ENCODE peak calls at places on chromosomes 2 and 18, in four cellular contexts. One of them, this sample, is unnamed.

GRCh38 chr2:136136921-136137320 is 19.0 kb upstream of the CXCR4 start:
- DNase-seq in IMR-90: no peak
- DNase-seq in H9: no peak
- DNase-seq in H1: no peak
- DNase-seq in this sample: peak; percentile 27

GRCh38 chr2:20672191-20672951 is 5.4 kb downstream of the GDF7 start:
- DNase-seq in IMR-90: no peak
- DNase-seq in H1: no peak
- DNase-seq in H9: peak; percentile 82
- DNase-seq in this sample: peak; percentile 75

GRCh38 chr2:99626158-99626557 is 136.3 kb upstream of the REV1 start:
- DNase-seq in H1: no peak
- DNase-seq in H9: no peak
- DNase-seq in IMR-90: no peak
- DNase-seq in this sample: no peak

GRCh38 chr2:168030862-168031624 is 216.4 kb downstream of the STK39 start:
- DNase-seq in IMR-90: peak; percentile 95
- DNase-seq in H9: no peak
- DNase-seq in H1: no peak
- DNase-seq in this sample: no peak

GRCh38 chr2:110852541-110853263 is 120.3 kb downstream of the ACOXL start:
- DNase-seq in IMR-90: no peak
- DNase-seq in H1: no peak
- DNase-seq in H9: peak; percentile 13
- DNase-seq in this sample: no peak

GRCh38 chr2:98869272-98869641 is 66.8 kb downstream of the CRACDL start:
- DNase-seq in H1: no peak
- DNase-seq in IMR-90: no peak
- DNase-seq in H9: peak; percentile 48
- DNase-seq in this sample: peak; percentile 74

GRCh38 chr2:98464772-98465310 is 20.2 kb downstream of the INPP4A start:
- DNase-seq in H9: no peak
- DNase-seq in IMR-90: no peak
- DNase-seq in H1: no peak
- DNase-seq in this sample: peak; percentile 91

GRCh38 chr2:192500550-192501200 is 305.9 kb upstream of the TMEFF2 start:
- DNase-seq in H1: no peak
- DNase-seq in IMR-90: peak; percentile 50
- DNase-seq in H9: no peak
- DNase-seq in this sample: peak; percentile 6

GRCh38 chr2:226378733-226379132 is 420.9 kb downstream of the IRS1 start:
- DNase-seq in H9: no peak
- DNase-seq in IMR-90: peak; percentile 59
- DNase-seq in H1: no peak
- DNase-seq in this sample: no peak

GRCh38 chr2:63058149-63058741 is 7.6 kb downstream of the OTX1 start:
- DNase-seq in H9: peak; percentile 65
- DNase-seq in IMR-90: peak; percentile 12
- DNase-seq in H1: no peak
- DNase-seq in this sample: peak; percentile 68

GRCh38 chr2:216044883-216045499 is 31.6 kb upstream of the MREG start:
- DNase-seq in H1: no peak
- DNase-seq in H9: no peak
- DNase-seq in IMR-90: peak; percentile 15
- DNase-seq in this sample: no peak

GRCh38 chr2:38697116-38697840 is 31.4 kb downstream of the GALM start:
- DNase-seq in IMR-90: no peak
- DNase-seq in H9: no peak
- DNase-seq in H1: no peak
- DNase-seq in this sample: no peak

GRCh38 chr2:225274751-225275150 is 124.8 kb upstream of the NYAP2 start:
- DNase-seq in H9: no peak
- DNase-seq in H1: no peak
- DNase-seq in IMR-90: peak; percentile 41
- DNase-seq in this sample: no peak

GRCh38 chr2:37523861-37524362 is 147.5 kb downstream of the CDC42EP3 start:
- DNase-seq in IMR-90: peak; percentile 82
- DNase-seq in H9: no peak
- DNase-seq in H1: no peak
- DNase-seq in this sample: no peak

GRCh38 chr2:2542966-2543555 is 212.0 kb upstream of the MYT1L start:
- DNase-seq in H1: no peak
- DNase-seq in H9: peak; percentile 75
- DNase-seq in IMR-90: no peak
- DNase-seq in this sample: peak; percentile 32

GRCh38 chr2:31199206-31199605 is 18.1 kb downstream of the CAPN14 start:
- DNase-seq in H1: no peak
- DNase-seq in H9: no peak
- DNase-seq in IMR-90: no peak
- DNase-seq in this sample: no peak

GRCh38 chr18:49170145-49170544 is 219.4 kb upstream of the SMAD7 start:
- DNase-seq in IMR-90: no peak
- DNase-seq in H9: no peak
- DNase-seq in H1: no peak
- DNase-seq in this sample: no peak

GRCh38 chr2:221420245-221420644 is 151.9 kb downstream of the EPHA4 start:
- DNase-seq in IMR-90: no peak
- DNase-seq in H1: no peak
- DNase-seq in H9: no peak
- DNase-seq in this sample: no peak

GRCh38 chr2:118718921-118719320 is 128.5 kb downstream of the EN1 start:
- DNase-seq in IMR-90: no peak
- DNase-seq in H9: no peak
- DNase-seq in H1: no peak
- DNase-seq in this sample: no peak

GRCh38 chr2:124437811-124438210 is 412.7 kb downstream of the CNTNAP5 start:
- DNase-seq in H1: no peak
- DNase-seq in IMR-90: no peak
- DNase-seq in H9: no peak
- DNase-seq in this sample: peak; percentile 53

GRCh38 chr18:23847321-23847986 is 158.2 kb downstream of the LAMA3 start:
- DNase-seq in H9: no peak
- DNase-seq in IMR-90: no peak
- DNase-seq in H1: no peak
- DNase-seq in this sample: no peak

GRCh38 chr2:46188041-46188715 is 109.0 kb upstream of the EPAS1 start:
- DNase-seq in IMR-90: no peak
- DNase-seq in H1: no peak
- DNase-seq in H9: no peak
- DNase-seq in this sample: no peak
- H2AK5ac ChIP-seq in IMR-90: peak overlapping the region; percentile 11
- H2AK5ac ChIP-seq in H1: no peak overlapping the region
- H2AK5ac ChIP-seq in H9: no peak overlapping the region
- H2AK5ac ChIP-seq in this sample: no peak overlapping the region

DNA sequence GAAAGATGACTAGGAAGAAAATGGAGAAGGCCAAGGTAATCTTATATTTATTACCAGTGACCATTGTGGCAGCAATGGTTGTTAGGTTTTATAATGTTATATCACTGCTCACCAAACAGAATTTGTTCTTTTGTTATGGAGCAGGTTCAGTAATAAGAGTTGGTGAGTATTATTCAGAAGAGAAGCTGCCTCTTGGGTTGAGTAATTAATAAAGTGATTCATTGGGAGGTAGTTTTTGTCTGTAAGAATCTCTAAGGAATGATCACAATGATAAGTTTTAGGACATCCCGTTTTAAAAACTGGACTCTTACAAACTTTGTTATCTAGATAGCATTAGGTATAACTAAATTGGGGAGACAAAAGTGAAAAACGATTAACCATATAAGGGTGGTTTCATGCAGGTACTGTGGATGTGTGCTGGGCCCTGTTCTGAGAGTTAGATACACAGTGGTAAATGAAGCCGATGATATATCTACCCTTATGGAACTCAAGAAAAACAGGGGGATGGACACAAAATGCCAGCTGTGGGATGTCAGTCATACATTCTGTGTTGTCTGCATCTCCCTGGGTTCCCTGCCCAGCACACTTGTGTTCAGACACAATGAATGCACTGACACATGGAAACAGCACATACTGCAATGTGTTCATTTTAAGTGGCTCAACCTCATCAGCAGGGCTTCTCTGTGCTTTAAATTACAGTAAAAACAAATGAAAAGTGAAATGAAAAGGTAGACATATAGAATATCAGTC is 7.5 kb downstream of the MAP4K4 start:
- DNase-seq in H9: no peak
- DNase-seq in IMR-90: peak; percentile 26
- DNase-seq in H1: no peak
- DNase-seq in this sample: no peak
- H3K27ac ChIP-seq in H9: no peak overlapping the region
- H3K27ac ChIP-seq in IMR-90: peak overlapping the region; percentile 92
- H3K27ac ChIP-seq in H1: no peak overlapping the region
- H3K27ac ChIP-seq in this sample: no peak overlapping the region

DNA sequence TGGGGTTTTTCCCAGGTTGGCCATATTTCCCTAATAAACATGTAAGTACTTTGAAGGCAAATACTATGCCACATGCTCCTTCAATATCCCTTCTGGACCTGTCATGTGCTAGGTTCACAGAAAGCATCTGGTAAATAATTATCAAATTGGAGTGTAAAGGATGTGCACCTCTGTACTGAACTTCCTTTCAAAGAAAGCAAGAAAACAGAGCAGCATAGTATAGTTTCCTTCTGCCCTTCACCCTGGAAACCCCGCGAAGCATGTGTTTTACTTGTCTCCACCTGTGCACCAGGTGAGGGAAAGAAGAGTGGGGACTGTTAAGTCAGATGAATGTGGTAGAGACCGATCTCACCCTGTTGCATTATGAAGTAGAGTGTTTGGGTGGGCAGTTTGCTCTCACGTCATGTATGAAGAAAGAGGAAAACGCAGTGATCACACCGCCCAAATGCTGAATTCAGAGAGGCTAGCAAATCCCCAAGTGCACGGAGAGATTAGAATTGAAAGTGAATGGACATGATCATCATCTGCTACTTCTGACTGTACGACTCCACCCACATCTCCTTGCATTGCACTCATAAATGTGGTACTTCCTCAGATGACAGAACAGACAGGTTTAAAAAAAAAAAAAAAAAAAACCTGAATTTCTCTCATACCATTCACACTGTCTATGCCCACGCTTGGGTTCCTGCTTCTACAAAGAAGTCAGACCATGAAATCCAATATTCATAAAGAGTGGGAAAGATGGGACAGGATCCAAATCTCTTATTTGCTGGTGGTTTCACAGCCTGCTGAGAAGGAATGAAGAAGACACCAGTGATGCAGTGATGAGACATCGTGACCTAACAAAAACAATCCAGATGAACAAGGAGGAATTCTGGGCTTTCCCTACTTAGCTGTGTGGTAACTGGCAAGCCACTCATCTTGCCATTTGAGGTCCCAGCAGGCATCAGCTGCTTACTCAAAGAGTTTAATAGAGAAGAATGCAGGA is 448.6 kb downstream of the BCL11A start:
- DNase-seq in IMR-90: no peak
- DNase-seq in H9: no peak
- DNase-seq in H1: no peak
- DNase-seq in this sample: no peak
- H4K5ac ChIP-seq in IMR-90: no peak overlapping the region
- H4K5ac ChIP-seq in H9: no peak overlapping the region
- H4K5ac ChIP-seq in H1: no peak overlapping the region
- H4K5ac ChIP-seq in this sample: no peak overlapping the region

GRCh38 chr2:120546865-120547390 is 188.7 kb upstream of the GLI2 start:
- DNase-seq in H1: no peak
- DNase-seq in H9: no peak
- DNase-seq in IMR-90: no peak
- DNase-seq in this sample: no peak
- H2AK5ac ChIP-seq in H1: no peak overlapping the region
- H2AK5ac ChIP-seq in H9: no peak overlapping the region
- H2AK5ac ChIP-seq in IMR-90: peak overlapping the region; percentile 62
- H2AK5ac ChIP-seq in this sample: no peak overlapping the region

GRCh38 chr18:9594782-9595181 is 19.6 kb downstream of the PPP4R1 start:
- DNase-seq in IMR-90: peak; percentile 58
- DNase-seq in H1: no peak
- DNase-seq in H9: no peak
- DNase-seq in this sample: no peak
- H3K27ac ChIP-seq in IMR-90: peak overlapping the region; percentile 33
- H3K27ac ChIP-seq in H1: no peak overlapping the region
- H3K27ac ChIP-seq in H9: no peak overlapping the region
- H3K27ac ChIP-seq in this sample: no peak overlapping the region

This sample was measured in mesendoderm.